ENCODE peak calls at places on chromosomes 6 and 20, in five cellular contexts. A is effector CD4-positive, alpha-beta T cell; R is T1000; G is epithelial cell of esophagus; L is NCI-H1694 treated with DMSO at 0.1 percent for 48 hours. X is an unnamed sample.

GRCh38 chr6:168641455-168641854 is 200.5 kb downstream of the SMOC2 start:
- DNase-seq in A (no peak), R (no peak), G (no peak), L (no peak), X (no peak)

GRCh38 chr20:63835031-63835858 is 4.2 kb upstream of the ZBTB46 start:
- DNase-seq in A (no peak), R (peak), G (peak), L (peak), X (peak)

GRCh38 chr6:127207591-127208120 is 59.0 kb upstream of the RNF146 start:
- DNase-seq in A (no peak), R (no peak), G (no peak), L (no peak), X (no peak)

GRCh38 chr6:24858154-24858801 is 59.6 kb upstream of the ARMH2 start:
- DNase-seq in A (no peak), R (no peak), G (peak), L (no peak), X (peak)

GRCh38 chr6:13712485-13712990 is 903 bp upstream of the RANBP9 start:
- DNase-seq in A (no peak), R (no peak), G (no peak), L (no peak), X (peak)

GRCh38 chr6:13733178-13733851 is 21.7 kb upstream of the RANBP9 start:
- DNase-seq in A (no peak), R (peak), G (peak), L (no peak), X (peak)

GRCh38 chr20:62739581-62740285 is 31.1 kb downstream of the NTSR1 start:
- DNase-seq in A (peak), R (no peak), G (no peak), L (peak), X (peak)

GRCh38 chr6:56724455-56724854 is 81.8 kb upstream of the DST start:
- DNase-seq in A (no peak), R (no peak), G (no peak), L (no peak), X (no peak)

GRCh38 chr6:32529697-32530429 is at the start of gene HLA-DRB5:
- DNase-seq in A (no peak), R (no peak), G (no peak), L (no peak), X (no peak)

GRCh38 chr6:3125832-3126231 is 7.3 kb downstream of the BPHL start:
- DNase-seq in A (no peak), R (no peak), G (no peak), L (no peak), X (no peak)

GRCh38 chr20:21437816-21438215 is 40.5 kb upstream of the NKX2-4 start:
- DNase-seq in A (no peak), R (no peak), G (no peak), L (no peak), X (no peak)

GRCh38 chr6:98116513-98116912 is 717.9 kb upstream of the POU3F2 start:
- DNase-seq in A (no peak), R (no peak), G (no peak), L (no peak), X (no peak)

GRCh38 chr20:49482621-49483017 is at the start of gene KCNB1:
- DNase-seq in A (peak), R (peak), G (peak), L (no peak), X (peak)

GRCh38 chr6:15270402-15270801 is 24.5 kb downstream of the JARID2 start:
- DNase-seq in A (no peak), R (no peak), G (no peak), L (no peak), X (no peak)

X was measured in MCF 10A.